ENCODE peak calls at places on chromosomes 3 and 15, in nine cellular contexts. M is endothelial cell of umbilical vein, U is HL-60, I is adrenal gland, X is breast epithelium, J is AG04450, F is neural progenitor cell, G is H9, K is gastrocnemius medialis. R is an unnamed sample. For H3K27me3, the result is how much of the 10 kb centered on the place peaks cover.

GRCh38 chr3:134771962-134772361 is 23.1 kb upstream of the EPHB1 start:
- DNase-seq in M (no peak), U (no peak), I (no peak), X (no peak), J (no peak), F (no peak), G (no peak), K (no peak), R (no peak)

GRCh38 chr3:107997666-107998065 is 93.2 kb downstream of the CD47 start:
- DNase-seq in M (no peak), U (no peak), I (no peak), X (no peak), J (no peak), F (no peak), G (no peak), K (no peak), R (no peak)

GRCh38 chr15:35956066-35956465 is 410.1 kb upstream of the DPH6 start:
- DNase-seq in M (no peak), U (no peak), I (no peak), X (no peak), J (no peak), F (no peak), G (no peak), K (no peak), R (no peak)

GRCh38 chr15:57746752-57747151 is 40.2 kb downstream of the POLR2M start:
- DNase-seq in M (no peak), U (no peak), I (no peak), X (no peak), J (no peak), F (no peak), G (no peak), K (no peak), R (no peak)

GRCh38 chr3:42735021-42735420 is 32.4 kb upstream of the HHATL start:
- DNase-seq in M (no peak), U (no peak), I (no peak), X (no peak), J (no peak), F (no peak), G (peak), K (no peak), R (no peak)

GRCh38 chr3:174016186-174016585 is 618.6 kb downstream of the NLGN1 start:
- DNase-seq in M (peak), U (no peak), I (no peak), X (no peak), J (peak), F (no peak), G (no peak), K (no peak), R (no peak)

GRCh38 chr3:5051772-5052171 is 70.3 kb upstream of the ARL8B start:
- DNase-seq in M (no peak), U (no peak), I (peak), X (no peak), J (no peak), F (no peak), G (no peak), K (peak), R (no peak)

GRCh38 chr15:63050737-63051700 is 8.5 kb downstream of the TPM1 start:
- DNase-seq in M (peak), U (no peak), I (no peak), X (no peak), J (peak), F (no peak), G (no peak), K (no peak), R (no peak)

GRCh38 chr3:128632301-128632700 is 18.3 kb downstream of the RPN1 start:
- DNase-seq in M (no peak), U (no peak), I (no peak), X (no peak), J (no peak), F (no peak), G (no peak), K (no peak), R (no peak)

GRCh38 chr3:27368831-27369607 is at the start of gene NEK10:
- DNase-seq in M (peak), U (peak), I (peak), X (peak), J (peak), F (peak), G (peak), K (peak), R (peak)

GRCh38 chr3:149487598-149488197 is 13.2 kb downstream of the TM4SF4 start:
- DNase-seq in M (no peak), U (peak), I (no peak), X (no peak), J (no peak), F (peak), G (peak), K (no peak), R (no peak)

GRCh38 chr3:124248471-124249028 is 256.6 kb upstream of the ROPN1 start:
- DNase-seq in M (peak), U (no peak), I (peak), X (no peak), J (peak), F (no peak), G (no peak), K (peak), R (peak)

GRCh38 chr3:65617209-65617608 is 421.5 kb downstream of the MAGI1 start:
- DNase-seq in M (no peak), U (no peak), I (no peak), X (no peak), J (no peak), F (no peak), G (no peak), K (no peak), R (no peak)

GRCh38 chr3:65617787-65618186 is 420.9 kb downstream of the MAGI1 start:
- DNase-seq in M (no peak), U (no peak), I (no peak), X (no peak), J (no peak), F (no peak), G (no peak), K (no peak), R (no peak)

GRCh38 chr3:65616563-65616962 is 422.2 kb downstream of the MAGI1 start:
- DNase-seq in M (no peak), U (no peak), I (no peak), X (no peak), J (no peak), F (no peak), G (no peak), K (no peak), R (no peak)

GRCh38 chr3:65615329-65615728 is 423.4 kb downstream of the MAGI1 start:
- DNase-seq in M (no peak), U (no peak), I (no peak), X (no peak), J (no peak), F (no peak), G (no peak), K (no peak), R (no peak)

DNA sequence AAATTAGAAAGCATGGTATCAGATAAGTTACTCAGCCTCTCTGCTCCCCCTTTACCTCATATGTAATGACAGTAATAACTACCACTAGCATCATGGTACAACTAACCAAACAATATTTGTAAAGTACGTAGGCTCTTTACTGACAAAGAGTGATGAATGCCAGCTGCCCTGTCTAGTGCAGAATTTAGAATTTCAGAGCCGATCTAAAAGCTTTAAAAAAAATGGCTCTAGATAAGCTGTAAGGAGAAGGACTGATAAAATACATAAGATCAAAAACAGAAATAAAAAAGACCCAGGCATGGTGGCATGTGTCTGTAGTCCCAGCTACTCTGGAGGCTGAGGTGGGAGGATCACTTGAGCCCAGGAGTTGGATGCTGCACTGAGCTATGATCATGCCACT is 424.1 kb downstream of the MAGI1 start:
- DNase-seq in M (no peak), U (no peak), I (no peak), X (no peak), J (no peak), F (no peak), G (no peak), K (no peak), R (no peak)
- H3K27ac ChIP-seq in M (no peak), U (no peak), I (no peak), X (no peak), J (no peak), F (no peak), G (no peak), K (no peak), R (no peak)

GRCh38 chr3:155981669-155982068 is 111.2 kb downstream of the GMPS start:
- DNase-seq in M (no peak), U (no peak), I (no peak), X (no peak), J (no peak), F (no peak), G (no peak), K (no peak), R (no peak)
- H3K27me3 ChIP-seq in M (under half), U (under half), I (under half), X (under half), J (under half), F (under half), G (under half), K (under half), R (under half)

DNA sequence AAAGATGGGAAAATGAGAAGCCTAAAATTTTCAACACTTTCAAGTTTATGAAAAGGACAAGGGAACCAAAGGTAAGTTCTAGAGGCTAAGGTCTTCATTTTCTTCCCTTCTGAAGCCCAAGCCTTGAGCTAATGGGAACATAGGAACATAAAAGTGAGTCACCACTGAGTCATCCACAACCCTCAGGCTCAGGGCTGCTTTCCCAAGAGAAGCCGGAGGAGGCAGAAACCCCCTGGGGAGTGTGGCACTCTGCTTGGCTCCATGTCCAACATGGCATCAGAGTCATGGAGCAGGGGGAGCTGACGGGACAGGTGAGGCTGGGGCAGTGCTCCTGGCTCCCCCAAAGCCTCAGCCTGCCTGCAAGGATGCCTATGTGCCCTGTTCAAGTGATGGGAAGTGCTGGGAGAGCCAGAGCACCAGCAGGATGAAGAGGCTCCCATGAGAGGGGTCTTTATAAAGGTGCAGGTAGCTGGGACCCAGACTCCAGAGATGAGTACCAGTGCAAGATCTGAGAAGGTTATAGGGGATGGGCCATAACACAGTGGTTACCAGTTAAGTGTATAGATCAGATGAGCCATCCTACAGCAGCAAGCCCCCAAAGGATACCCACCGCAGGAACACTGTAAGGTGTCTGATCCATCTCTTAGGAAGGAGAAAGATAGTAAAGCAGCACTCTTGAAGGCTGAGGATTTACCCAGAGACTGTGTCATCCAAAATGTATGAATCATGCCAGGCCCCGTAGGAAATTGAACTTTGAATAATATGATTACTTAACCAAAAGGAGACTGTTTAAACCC is 31.8 kb upstream of the RYR3 start:
- DNase-seq in M (peak), U (no peak), I (peak), X (no peak), J (peak), F (no peak), G (peak), K (no peak), R (no peak)
- TF ChIP-seq CTCF in M (peak), U (no peak), I (no peak), X (no peak), J (peak), F (no peak), G (no peak), K (no peak), R (no peak)

GRCh38 chr15:43873651-43874050 is 46.8 kb downstream of the WDR76 start:
- DNase-seq in M (no peak), U (no peak), I (no peak), X (no peak), J (no peak), F (no peak), G (no peak), K (no peak), R (no peak)
- H3K27ac ChIP-seq in M (no peak), U (no peak), I (no peak), X (no peak), J (no peak), F (no peak), G (no peak), K (no peak), R (no peak)

R was measured in thoracic aorta.